ENCODE peak calls at places on chromosome 20, in eight cellular contexts. L is skeletal muscle cell; Y is NCI-H2029; T is H54; Z is NCI-H460; H is endothelial cell of umbilical vein; I is stimulated activated CD4-positive, alpha-beta T cell treated with anti-CD3 and anti-CD28 coated beads, Interleukin-12 subunit alpha, Interleukin-12 subunit beta, amount 100 ng/mL, for 4 hours; M is RWPE1. B is an unnamed sample.

GRCh38 chr20:20363449-20364015 is 4.4 kb upstream of the INSM1 start:
- DNase-seq in L (no peak), Y (peak; percentile 74), T (no peak), Z (no peak), H (no peak), I (no peak), M (no peak), B (no peak)

GRCh38 chr20:16539280-16539679 is 34.0 kb downstream of the KIF16B start:
- DNase-seq in L (no peak), Y (no peak), T (no peak), Z (no peak), H (no peak), I (no peak), M (no peak), B (no peak)

GRCh38 chr20:9514461-9515210 is at the start of gene LAMP5:
- DNase-seq in L (no peak), Y (no peak), T (no peak), Z (no peak), H (peak; percentile 18), I (no peak), M (no peak), B (no peak)

GRCh38 chr20:51800769-51801219 is 1.5 kb downstream of the SALL4 start:
- DNase-seq in L (no peak), Y (no peak), T (no peak), Z (no peak), H (peak; percentile 24), I (no peak), M (peak; percentile 46), B (no peak)

GRCh38 chr20:33127422-33128097 is 40.4 kb upstream of the BPIFA2 start:
- DNase-seq in L (no peak), Y (peak; percentile 48), T (no peak), Z (no peak), H (no peak), I (no peak), M (no peak), B (no peak)

GRCh38 chr20:3927486-3928291 is 38.5 kb downstream of the PANK2 start:
- DNase-seq in L (peak; percentile 44), Y (peak; percentile 44), T (no peak), Z (no peak), H (no peak), I (no peak), M (no peak), B (no peak)

GRCh38 chr20:32337937-32338661 is 20.0 kb upstream of the ASXL1 start:
- DNase-seq in L (no peak), Y (no peak), T (no peak), Z (no peak), H (no peak), I (no peak), M (no peak), B (no peak)

GRCh38 chr20:13990465-13990864 is at the start of gene SEL1L2:
- DNase-seq in L (no peak), Y (peak; percentile 5), T (no peak), Z (no peak), H (no peak), I (no peak), M (no peak), B (no peak)

GRCh38 chr20:35604444-35604750 is 11.2 kb upstream of the SPAG4 start:
- DNase-seq in L (no peak), Y (no peak), T (no peak), Z (no peak), H (peak; percentile 23), I (no peak), M (no peak), B (no peak)

GRCh38 chr20:44579313-44580090 is 2.9 kb upstream of the PKIG start:
- DNase-seq in L (no peak), Y (no peak), T (no peak), Z (no peak), H (peak; percentile 93), I (no peak), M (no peak), B (no peak)

GRCh38 chr20:7608246-7608645 is 332.0 kb downstream of the HAO1 start:
- DNase-seq in L (no peak), Y (no peak), T (no peak), Z (no peak), H (peak; percentile 16), I (no peak), M (no peak), B (no peak)

GRCh38 chr20:48154040-48154439 is 368.8 kb upstream of the SULF2 start:
- DNase-seq in L (no peak), Y (no peak), T (no peak), Z (no peak), H (no peak), I (no peak), M (no peak), B (no peak)

GRCh38 chr20:23320317-23320716 is 30.3 kb upstream of the NXT1 start:
- DNase-seq in L (no peak), Y (no peak), T (no peak), Z (peak; percentile 8), H (peak; percentile 21), I (no peak), M (peak; percentile 16), B (no peak)

GRCh38 chr20:19351542-19351941 is 139.1 kb downstream of the SLC24A3 start:
- DNase-seq in L (no peak), Y (no peak), T (no peak), Z (no peak), H (no peak), I (no peak), M (no peak), B (no peak)

GRCh38 chr20:50153153-50153499 is 397 bp downstream of the PEDS1 start:
- DNase-seq in L (no peak), Y (no peak), T (no peak), Z (no peak), H (no peak), I (no peak), M (peak; percentile 63), B (no peak)

GRCh38 chr20:6533321-6533720 is 234.2 kb upstream of the BMP2 start:
- DNase-seq in L (peak; percentile 37), Y (no peak), T (no peak), Z (no peak), H (peak; percentile 22), I (no peak), M (no peak), B (peak; percentile 72)

GRCh38 chr20:50296450-50297375 is 106.1 kb downstream of the CEBPB start:
- DNase-seq in L (no peak), Y (no peak), T (no peak), Z (no peak), H (no peak), I (no peak), M (no peak), B (no peak)

GRCh38 chr20:62361799-62362589 is 5.1 kb downstream of the LAMA5 start:
- DNase-seq in L (no peak), Y (no peak), T (no peak), Z (no peak), H (no peak), I (no peak), M (peak; percentile 84), B (no peak)

GRCh38 chr20:44959082-44959895 is 908 bp downstream of the TOMM34 start:
- DNase-seq in L (no peak), Y (no peak), T (no peak), Z (no peak), H (peak; percentile 76), I (peak; percentile 66), M (peak; percentile 83), B (no peak)

GRCh38 chr20:49579874-49580817 is 12.2 kb upstream of the PTGIS start:
- DNase-seq in L (no peak), Y (no peak), T (no peak), Z (no peak), H (peak; percentile 74), I (no peak), M (no peak), B (peak; percentile 60)

GRCh38 chr20:24684954-24685691 is 215.7 kb downstream of the SYNDIG1 start:
- DNase-seq in L (no peak), Y (no peak), T (no peak), Z (no peak), H (no peak), I (no peak), M (no peak), B (no peak)

GRCh38 chr20:2995796-2996195 is 47.6 kb upstream of the GNRH2 start:
- DNase-seq in L (no peak), Y (no peak), T (no peak), Z (no peak), H (no peak), I (no peak), M (no peak), B (no peak)

GRCh38 chr20:8144282-8145245 is 12.5 kb downstream of the PLCB1 start:
- DNase-seq in L (peak; percentile 96), Y (no peak), T (no peak), Z (no peak), H (peak; percentile 54), I (no peak), M (no peak), B (peak; percentile 44)

B was measured in AG04450.